ENCODE peak calls at places on chromosomes 12 and 14, in ten cellular contexts. S, M, C, B, Y, L, W, N, X and U are unnamed samples.

GRCh38 chr12:105983622-105984325 is 155.0 kb downstream of the NUAK1 start:
- DNase-seq in S (no peak), M (no peak), C (peak), B (peak), Y (peak), L (no peak), W (no peak), N (no peak), X (peak), U (no peak)

GRCh38 chr14:26775765-26776577 is 178.1 kb upstream of the NOVA1 start:
- DNase-seq in S (no peak), M (no peak), C (peak), B (peak), Y (peak), L (no peak), W (no peak), N (no peak), X (peak), U (no peak)

GRCh38 chr12:15591811-15592210 is 197.4 kb downstream of the EPS8 start:
- DNase-seq in S (no peak), M (no peak), C (no peak), B (no peak), Y (no peak), L (no peak), W (no peak), N (no peak), X (no peak), U (no peak)

GRCh38 chr12:113252494-113252893 is 31.2 kb downstream of the TPCN1 start:
- DNase-seq in S (no peak), M (peak), C (no peak), B (no peak), Y (no peak), L (no peak), W (no peak), N (no peak), X (no peak), U (no peak)

GRCh38 chr12:47079894-47080724 is at the start of gene AMIGO2:
- DNase-seq in S (no peak), M (no peak), C (peak), B (peak), Y (peak), L (peak), W (peak), N (peak), X (peak), U (peak)

GRCh38 chr14:104431929-104432541 is 147.5 kb upstream of the C14orf180 start:
- DNase-seq in S (no peak), M (no peak), C (no peak), B (no peak), Y (no peak), L (no peak), W (no peak), N (no peak), X (no peak), U (no peak)

GRCh38 chr14:63852271-63852816 is 460 bp upstream of the SYNE2 start:
- DNase-seq in S (no peak), M (no peak), C (peak), B (no peak), Y (no peak), L (no peak), W (no peak), N (no peak), X (peak), U (no peak)

GRCh38 chr14:89256273-89256672 is 160.8 kb downstream of the FOXN3 start:
- DNase-seq in S (no peak), M (no peak), C (no peak), B (no peak), Y (no peak), L (no peak), W (no peak), N (no peak), X (no peak), U (no peak)

GRCh38 chr12:28535216-28535615 is 345.0 kb downstream of the CCDC91 start:
- DNase-seq in S (no peak), M (no peak), C (peak), B (peak), Y (peak), L (no peak), W (no peak), N (no peak), X (peak), U (no peak)

GRCh38 chr12:114961491-114961890 is 277.5 kb upstream of the TBX3 start:
- DNase-seq in S (no peak), M (no peak), C (no peak), B (no peak), Y (no peak), L (no peak), W (no peak), N (no peak), X (no peak), U (no peak)

GRCh38 chr12:10705655-10706054 is 17.5 kb downstream of the YBX3 start:
- DNase-seq in S (no peak), M (no peak), C (no peak), B (no peak), Y (no peak), L (no peak), W (no peak), N (no peak), X (peak), U (no peak)

GRCh38 chr12:108840605-108841328 is 16.6 kb downstream of the SSH1 start:
- DNase-seq in S (no peak), M (no peak), C (peak), B (no peak), Y (no peak), L (no peak), W (no peak), N (no peak), X (peak), U (no peak)
- TF ChIP-seq CTCF in S (no peak), M (no peak), C (no peak), B (no peak), Y (no peak), L (no peak), W (no peak), N (no peak), X (no peak), U (no peak)

GRCh38 chr14:92484132-92484823 is 29.3 kb upstream of the RIN3 start:
- DNase-seq in S (no peak), M (no peak), C (no peak), B (no peak), Y (no peak), L (no peak), W (no peak), N (peak), X (no peak), U (peak)

GRCh38 chr14:92482621-92483319 is 30.8 kb upstream of the RIN3 start:
- DNase-seq in S (no peak), M (no peak), C (no peak), B (no peak), Y (no peak), L (no peak), W (no peak), N (peak), X (no peak), U (peak)

GRCh38 chr14:92481811-92482559 is 31.6 kb upstream of the RIN3 start:
- DNase-seq in S (no peak), M (no peak), C (no peak), B (no peak), Y (no peak), L (no peak), W (no peak), N (peak), X (no peak), U (peak)

GRCh38 chr14:92480856-92481255 is 32.7 kb upstream of the RIN3 start:
- DNase-seq in S (no peak), M (no peak), C (no peak), B (no peak), Y (no peak), L (no peak), W (no peak), N (peak), X (no peak), U (peak)

GRCh38 chr14:92481386-92481785 is 32.2 kb upstream of the RIN3 start:
- DNase-seq in S (no peak), M (no peak), C (no peak), B (no peak), Y (no peak), L (no peak), W (no peak), N (no peak), X (peak), U (peak)
- TF ChIP-seq CTCF in S (no peak), M (peak), C (no peak), B (peak), Y (no peak), L (no peak), W (no peak), N (no peak), X (peak), U (peak)

GRCh38 chr12:6689000-6689882 is at the start of gene ZNF384:
- DNase-seq in S (peak), M (peak), C (peak), B (peak), Y (peak), L (peak), W (peak), N (peak), X (peak), U (peak)
- TF ChIP-seq CTCF in S (peak), M (peak), C (peak), B (no peak), Y (no peak), L (no peak), W (peak), N (no peak), X (no peak), U (peak)

GRCh38 chr14:59127437-59127732 is 61.1 kb upstream of the DAAM1 start:
- DNase-seq in S (no peak), M (no peak), C (no peak), B (no peak), Y (no peak), L (no peak), W (no peak), N (no peak), X (no peak), U (no peak)
- TF ChIP-seq CTCF in S (no peak), M (no peak), C (no peak), B (no peak), Y (no peak), L (no peak), W (no peak), N (no peak), X (no peak), U (peak)

DNA sequence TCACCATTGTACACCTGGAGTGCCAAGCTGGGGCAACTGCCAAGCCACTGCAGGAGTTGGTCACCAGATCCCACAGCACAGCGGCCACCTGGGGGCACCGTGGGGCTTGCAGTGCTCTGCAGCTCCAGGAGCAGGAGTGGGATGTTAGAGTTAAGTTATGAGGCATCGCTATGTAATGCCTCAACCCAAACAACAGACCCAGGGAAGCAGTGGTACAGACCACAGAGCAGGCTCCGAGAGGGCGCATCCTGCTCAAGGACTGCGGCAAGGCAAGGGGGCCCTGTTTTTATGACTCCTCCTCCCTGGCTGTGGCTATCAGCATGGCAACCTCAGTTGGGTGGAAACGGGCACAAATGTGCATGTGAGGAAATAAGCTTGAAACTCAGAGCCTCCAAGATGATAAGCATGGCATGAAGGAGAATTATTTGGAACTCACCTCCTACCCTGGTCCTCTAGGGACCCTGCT is 63.1 kb downstream of the ARL6IP4 start:
- DNase-seq in S (peak), M (peak), C (peak), B (peak), Y (peak), L (peak), W (peak), N (peak), X (peak), U (peak)
- TF ChIP-seq CTCF in S (peak), M (peak), C (peak), B (peak), Y (peak), L (peak), W (peak), N (no peak), X (peak), U (peak)

GRCh38 chr12:54294914-54295566 is 5.8 kb downstream of the NFE2 start:
- DNase-seq in S (no peak), M (peak), C (no peak), B (no peak), Y (no peak), L (no peak), W (no peak), N (no peak), X (no peak), U (no peak)
- TF ChIP-seq CTCF in S (no peak), M (no peak), C (no peak), B (no peak), Y (no peak), L (no peak), W (no peak), N (no peak), X (no peak), U (no peak)

GRCh38 chr12:93242154-93242958 is 135.4 kb upstream of the NUDT4 start:
- DNase-seq in S (no peak), M (no peak), C (no peak), B (no peak), Y (no peak), L (no peak), W (no peak), N (no peak), X (no peak), U (no peak)
- TF ChIP-seq CTCF in S (no peak), M (peak), C (no peak), B (no peak), Y (no peak), L (no peak), W (no peak), N (peak), X (no peak), U (no peak)